ENCODE peak calls at places on chromosomes 12 and 14, in four cellular contexts. One of them, this sample, is unnamed.

GRCh38 chr12:52349196-52349595 is 18.1 kb downstream of the KRT85 start:
- DNase-seq in HepG2: no peak
- DNase-seq in GM12878: no peak
- DNase-seq in K562: no peak
- DNase-seq in this sample: no peak

GRCh38 chr14:93369393-93370266 is 22.6 kb downstream of the COX8C start:
- DNase-seq in HepG2: no peak
- DNase-seq in GM12878: peak
- DNase-seq in K562: no peak
- DNase-seq in this sample: no peak

GRCh38 chr12:99087278-99087677 is 442.2 kb downstream of the APAF1 start:
- DNase-seq in K562: no peak
- DNase-seq in GM12878: no peak
- DNase-seq in HepG2: no peak
- DNase-seq in this sample: no peak

GRCh38 chr14:99378782-99379214 is 101.9 kb downstream of the SETD3 start:
- DNase-seq in HepG2: no peak
- DNase-seq in K562: peak
- DNase-seq in GM12878: no peak
- DNase-seq in this sample: peak

GRCh38 chr12:106131671-106132070 is 7.1 kb downstream of the NUAK1 start:
- DNase-seq in K562: no peak
- DNase-seq in GM12878: no peak
- DNase-seq in HepG2: peak
- DNase-seq in this sample: no peak

GRCh38 chr14:75295491-75296338 is 17.1 kb downstream of the FOS start:
- DNase-seq in K562: peak
- DNase-seq in HepG2: no peak
- DNase-seq in GM12878: no peak
- DNase-seq in this sample: no peak

GRCh38 chr12:42730286-42730685 is 140.7 kb upstream of the PRICKLE1 start:
- DNase-seq in HepG2: no peak
- DNase-seq in K562: no peak
- DNase-seq in GM12878: no peak
- DNase-seq in this sample: no peak

GRCh38 chr12:87848248-87848868 is 180.8 kb downstream of the C12orf50 start:
- DNase-seq in K562: peak
- DNase-seq in GM12878: peak
- DNase-seq in HepG2: peak
- DNase-seq in this sample: peak

GRCh38 chr12:52307836-52308806 is 13.1 kb downstream of the KRT83 start:
- DNase-seq in GM12878: no peak
- DNase-seq in K562: peak
- DNase-seq in HepG2: no peak
- DNase-seq in this sample: peak

GRCh38 chr12:64029013-64029857 is 184.7 kb downstream of the SRGAP1 start:
- DNase-seq in GM12878: no peak
- DNase-seq in K562: no peak
- DNase-seq in HepG2: no peak
- DNase-seq in this sample: no peak

GRCh38 chr12:64445490-64445889 is 6.4 kb upstream of the TBK1 start:
- DNase-seq in GM12878: no peak
- DNase-seq in K562: no peak
- DNase-seq in HepG2: no peak
- DNase-seq in this sample: no peak

GRCh38 chr12:105084251-105085250 is at the start of gene ALDH1L2:
- DNase-seq in HepG2: peak
- DNase-seq in K562: peak
- DNase-seq in GM12878: no peak
- DNase-seq in this sample: peak

GRCh38 chr14:79701371-79701770 is 509.9 kb downstream of the DIO2 start:
- DNase-seq in HepG2: no peak
- DNase-seq in GM12878: no peak
- DNase-seq in K562: no peak
- DNase-seq in this sample: no peak

GRCh38 chr12:92107621-92108131 is 38.0 kb downstream of the BTG1 start:
- DNase-seq in HepG2: no peak
- DNase-seq in K562: no peak
- DNase-seq in GM12878: no peak
- DNase-seq in this sample: no peak

GRCh38 chr14:104973215-104974145 is 4.7 kb downstream of the AHNAK2 start:
- DNase-seq in GM12878: no peak
- DNase-seq in K562: no peak
- DNase-seq in HepG2: no peak
- DNase-seq in this sample: peak

GRCh38 chr12:101969-102878 is 35.7 kb downstream of the IQSEC3 start:
- DNase-seq in HepG2: no peak
- DNase-seq in K562: peak
- DNase-seq in GM12878: no peak
- DNase-seq in this sample: peak

GRCh38 chr12:113333877-113334785 is 778 bp downstream of the SLC8B1 start:
- DNase-seq in HepG2: no peak
- DNase-seq in K562: no peak
- DNase-seq in GM12878: no peak
- DNase-seq in this sample: no peak

GRCh38 chr12:71195338-71195896 is 37.6 kb upstream of the TSPAN8 start:
- DNase-seq in GM12878: no peak
- DNase-seq in K562: no peak
- DNase-seq in HepG2: no peak
- DNase-seq in this sample: no peak

GRCh38 chr12:56644654-56645053 is 1.1 kb downstream of the ATP5F1B start:
- DNase-seq in GM12878: no peak
- DNase-seq in HepG2: no peak
- DNase-seq in K562: no peak
- DNase-seq in this sample: no peak

GRCh38 chr12:84986586-84986985 is 49.5 kb downstream of the TSPAN19 start:
- DNase-seq in K562: no peak
- DNase-seq in HepG2: no peak
- DNase-seq in GM12878: no peak
- DNase-seq in this sample: no peak

GRCh38 chr12:28563926-28564325 is 373.7 kb downstream of the CCDC91 start:
- DNase-seq in GM12878: no peak
- DNase-seq in HepG2: no peak
- DNase-seq in K562: no peak
- DNase-seq in this sample: no peak

GRCh38 chr14:73457050-73457934 is 1.1 kb downstream of the NUMB start:
- DNase-seq in GM12878: no peak
- DNase-seq in HepG2: no peak
- DNase-seq in K562: peak
- DNase-seq in this sample: no peak

GRCh38 chr14:69481815-69482568 is 2.5 kb upstream of the PLEKHD1 start:
- DNase-seq in K562: no peak
- DNase-seq in GM12878: peak
- DNase-seq in HepG2: no peak
- DNase-seq in this sample: no peak

GRCh38 chr12:28876423-28876822 is 272.7 kb upstream of the FAR2 start:
- DNase-seq in K562: no peak
- DNase-seq in HepG2: no peak
- DNase-seq in GM12878: no peak
- DNase-seq in this sample: no peak

GRCh38 chr12:104852102-104852501 is 106.0 kb downstream of the SLC41A2 start:
- DNase-seq in K562: no peak
- DNase-seq in HepG2: no peak
- DNase-seq in GM12878: no peak
- DNase-seq in this sample: no peak

GRCh38 chr12:27525373-27525772 is 1.4 kb downstream of the PPFIBP1 start:
- DNase-seq in K562: no peak
- DNase-seq in HepG2: no peak
- DNase-seq in GM12878: no peak
- DNase-seq in this sample: no peak

GRCh38 chr12:27523642-27524488 is at the start of gene PPFIBP1:
- DNase-seq in K562: peak
- DNase-seq in HepG2: peak
- DNase-seq in GM12878: peak
- DNase-seq in this sample: peak

GRCh38 chr12:27523305-27523641 is 733 bp upstream of the PPFIBP1 start:
- DNase-seq in HepG2: no peak
- DNase-seq in K562: peak
- DNase-seq in GM12878: no peak
- DNase-seq in this sample: no peak

GRCh38 chr12:27524489-27524835 is 456 bp downstream of the PPFIBP1 start:
- DNase-seq in K562: no peak
- DNase-seq in HepG2: no peak
- DNase-seq in GM12878: no peak
- DNase-seq in this sample: no peak

GRCh38 chr12:27524839-27525238 is 833 bp downstream of the PPFIBP1 start:
- DNase-seq in GM12878: no peak
- DNase-seq in K562: no peak
- DNase-seq in HepG2: no peak
- DNase-seq in this sample: no peak
- TF ChIP-seq ZNF274 in GM12878: no peak
- TF ChIP-seq ZNF274 in K562: no peak
- TF ChIP-seq ZNF274 in HepG2: no peak
- TF ChIP-seq ZNF274 in this sample: no peak

DNA sequence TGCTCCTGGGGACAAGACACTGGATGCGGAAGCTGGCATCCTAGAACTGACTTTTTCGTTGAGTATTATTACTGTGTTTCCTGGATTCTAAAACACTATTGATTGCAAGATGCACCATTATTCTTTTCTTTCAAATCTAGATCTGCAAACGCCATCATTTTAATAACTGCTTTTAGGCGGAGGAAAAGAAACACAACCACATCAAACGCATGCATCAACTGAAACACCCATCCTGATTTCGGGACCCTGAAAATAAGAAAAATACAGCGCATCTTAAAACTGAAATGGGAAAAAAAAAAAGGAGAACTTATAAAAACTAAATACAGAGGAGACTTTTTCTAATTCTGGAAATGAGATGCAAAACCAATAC is 103.7 kb upstream of the MAX start:
- DNase-seq in GM12878: no peak
- DNase-seq in K562: no peak
- DNase-seq in HepG2: no peak
- DNase-seq in this sample: no peak
- H2AFZ ChIP-seq in GM12878: no peak
- H2AFZ ChIP-seq in K562: peak
- H2AFZ ChIP-seq in HepG2: no peak
- H2AFZ ChIP-seq in this sample: no peak

DNA sequence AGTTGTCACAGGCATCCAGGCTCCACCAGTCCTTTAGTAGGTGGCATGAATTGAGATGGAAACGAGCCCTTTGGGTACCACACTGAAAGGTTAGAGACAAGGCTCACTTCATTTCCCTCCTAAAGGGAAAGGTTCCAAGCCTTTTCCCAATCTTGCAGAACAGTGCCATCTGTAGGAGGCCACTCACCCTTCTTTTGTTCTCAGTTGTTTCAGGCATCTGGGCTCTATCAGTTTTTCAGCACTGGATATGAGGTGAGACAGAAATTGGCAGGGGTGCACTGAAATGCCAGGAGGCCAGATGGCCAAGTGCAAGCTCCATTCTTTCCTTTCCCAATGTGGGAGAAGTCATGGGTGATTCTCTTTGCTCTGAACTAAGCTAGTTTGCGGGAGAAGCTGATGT is 15.2 kb downstream of the FBXO33 start:
- DNase-seq in GM12878: no peak
- DNase-seq in HepG2: peak
- DNase-seq in K562: no peak
- DNase-seq in this sample: peak
- TF ChIP-seq JUND in GM12878: no peak
- TF ChIP-seq JUND in HepG2: no peak
- TF ChIP-seq JUND in K562: no peak
- TF ChIP-seq JUND in this sample: no peak

DNA sequence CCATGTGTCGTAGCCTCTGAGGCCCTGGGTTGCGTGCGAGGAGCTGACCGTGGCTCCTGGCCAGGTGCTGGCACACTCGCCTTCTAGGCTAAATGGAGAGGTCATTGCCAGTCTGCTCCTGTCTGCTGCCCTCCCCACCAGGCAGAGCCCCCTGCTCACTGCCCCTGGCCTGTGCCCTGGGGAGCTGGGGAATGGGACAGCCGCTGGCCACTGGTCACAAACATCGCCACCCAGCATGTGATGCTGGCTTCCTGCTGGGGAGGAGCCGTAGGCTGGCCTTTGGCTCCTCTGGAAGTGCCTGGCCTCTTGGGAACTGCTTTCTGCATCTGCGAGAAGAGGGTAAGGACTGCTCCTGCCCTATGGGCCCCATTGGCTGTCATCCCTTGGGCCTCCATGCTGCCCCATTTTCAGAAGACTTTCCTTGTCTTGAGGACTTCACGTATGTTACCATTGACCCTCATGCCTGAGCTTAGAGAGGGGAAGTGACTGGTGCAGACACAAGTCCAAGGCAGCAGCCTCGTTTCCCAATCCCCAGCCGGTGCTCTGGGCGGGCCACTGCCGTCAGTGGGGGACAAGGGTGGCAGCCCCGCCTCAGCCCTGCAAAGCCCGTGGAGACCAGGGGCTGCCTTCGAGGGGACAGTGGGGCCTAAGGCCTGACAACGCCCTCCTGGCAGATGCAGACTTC is 2.0 kb upstream of the TNFAIP2 start:
- DNase-seq in GM12878: no peak
- DNase-seq in K562: no peak
- DNase-seq in HepG2: no peak
- DNase-seq in this sample: no peak
- TF ChIP-seq ZNF274 in GM12878: no peak
- TF ChIP-seq ZNF274 in K562: no peak
- TF ChIP-seq ZNF274 in HepG2: no peak
- TF ChIP-seq ZNF274 in this sample: no peak

DNA sequence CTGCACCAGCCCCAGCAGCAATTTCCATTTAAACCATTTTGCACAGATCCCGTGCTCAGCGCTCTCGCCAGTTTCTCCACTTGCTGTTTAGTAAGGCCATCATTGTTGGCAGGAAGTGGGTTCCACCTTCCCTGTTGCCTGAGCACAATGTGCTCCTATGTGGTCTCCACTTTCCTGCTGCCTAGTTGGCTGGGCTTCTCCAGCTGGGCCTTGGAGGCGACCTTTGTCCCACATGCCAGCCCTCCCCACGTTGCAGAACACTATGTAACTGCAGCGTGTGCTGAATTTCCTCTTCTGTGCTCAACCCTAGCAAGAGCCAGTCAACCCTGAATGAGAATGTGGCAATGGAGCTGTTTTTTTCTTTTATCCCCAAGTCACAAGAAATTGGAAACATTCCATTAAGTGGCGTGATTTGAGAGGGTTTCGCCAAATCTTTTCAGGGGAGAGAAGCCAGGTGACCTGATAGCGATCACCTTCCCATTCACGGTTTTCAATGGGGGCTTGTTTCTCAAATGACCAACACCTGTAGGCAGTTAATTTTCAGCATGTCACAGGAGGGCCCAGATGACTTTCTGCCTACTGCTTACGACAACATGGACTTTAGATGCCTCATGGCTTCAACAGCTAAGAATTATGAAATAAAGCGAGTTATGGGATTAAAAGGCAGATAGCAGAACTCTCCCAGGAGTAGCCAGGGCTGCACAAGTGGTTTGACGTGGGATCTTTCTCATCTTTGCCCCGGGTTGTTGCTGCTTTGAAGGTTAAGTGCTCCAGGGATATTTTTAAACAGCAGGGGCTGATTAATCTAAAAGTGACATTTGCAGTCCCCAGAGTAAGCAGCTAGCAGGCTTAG is at the start of gene ACACB:
- DNase-seq in HepG2: peak
- DNase-seq in GM12878: no peak
- DNase-seq in K562: no peak
- DNase-seq in this sample: no peak
- H2AFZ ChIP-seq in HepG2: peak
- H2AFZ ChIP-seq in GM12878: no peak
- H2AFZ ChIP-seq in K562: no peak
- H2AFZ ChIP-seq in this sample: no peak

GRCh38 chr12:69027411-69027811 is 94.4 kb upstream of the CPM start:
- DNase-seq in HepG2: no peak
- DNase-seq in K562: no peak
- DNase-seq in GM12878: no peak
- DNase-seq in this sample: no peak
- TF ChIP-seq JUND in HepG2: no peak
- TF ChIP-seq JUND in K562: no peak
- TF ChIP-seq JUND in GM12878: no peak
- TF ChIP-seq JUND in this sample: no peak

This sample was measured in HCT116.